ENCODE peak calls at places on chromosomes 2 and 18, in ten cellular contexts. E is stimulated activated CD4-positive, alpha-beta T cell treated with anti-CD3 and anti-CD28 coated beads, Interleukin-1b, Interleukin-23, amount 100 ng/mL, for 24 hours; M is stimulated activated CD8-positive, alpha-beta memory T cell treated with anti-CD3 and anti-CD28 coated beads, Interleukin-7, amount 100 ng/mL, for 48 hours; O is epithelial cell of proximal tubule; Q is ELR; W is lower lobe of right lung; J is astrocyte; I is fibroblast of villous mesenchyme; L is T-helper 2 cell; P is hippocampal formation. N is an unnamed sample.

GRCh38 chr2:121884515-121884915 is 129.1 kb downstream of the TSN start:
- DNase-seq in Q (peak), E (no peak), P (no peak), J (no peak), W (no peak), O (no peak), M (no peak), I (no peak), L (no peak), N (no peak)

GRCh38 chr2:53475320-53475719 is 292.3 kb upstream of the CHAC2 start:
- DNase-seq in L (no peak), P (no peak), J (peak), M (no peak), E (no peak), W (no peak), O (peak), Q (peak), I (peak), N (no peak)

GRCh38 chr18:62881509-62882016 is 166.2 kb downstream of the PHLPP1 start:
- DNase-seq in E (no peak), P (no peak), O (peak), Q (peak), J (peak), W (no peak), I (peak), L (no peak), M (no peak), N (no peak)

GRCh38 chr2:120541553-120541932 is 194.1 kb upstream of the GLI2 start:
- DNase-seq in I (no peak), O (no peak), P (no peak), J (no peak), M (no peak), W (no peak), L (no peak), E (no peak), Q (peak), N (no peak)

GRCh38 chr2:216560695-216561370 is 62.2 kb downstream of the RPL37A start:
- DNase-seq in J (peak), M (no peak), O (no peak), I (peak), P (no peak), E (no peak), L (no peak), Q (no peak), W (no peak), N (no peak)

GRCh38 chr2:94874277-94874997 is 3.2 kb downstream of the TEKT4 start:
- DNase-seq in L (peak), O (no peak), M (peak), P (no peak), W (peak), I (no peak), Q (peak), E (peak), J (no peak), N (peak)

GRCh38 chr2:38274286-38275276 is 102.5 kb downstream of the ATL2 start:
- DNase-seq in J (peak), O (peak), M (no peak), L (no peak), Q (peak), P (peak), I (peak), E (no peak), W (no peak), N (no peak)

GRCh38 chr2:173185437-173185836 is 109.8 kb downstream of the MAP3K20 start:
- DNase-seq in J (no peak), L (no peak), M (no peak), O (no peak), W (no peak), E (no peak), I (no peak), Q (no peak), P (no peak), N (no peak)

GRCh38 chr2:158205215-158205614 is 103.5 kb downstream of the UPP2 start:
- DNase-seq in E (no peak), Q (no peak), J (no peak), M (no peak), W (no peak), L (no peak), O (no peak), P (no peak), I (no peak), N (no peak)

GRCh38 chr2:97936199-97936598 is 59.5 kb downstream of the TMEM131 start:
- DNase-seq in W (no peak), Q (no peak), O (no peak), P (no peak), J (no peak), L (no peak), E (no peak), M (no peak), I (no peak), N (no peak)

GRCh38 chr2:9247177-9247576 is 40.6 kb downstream of the ASAP2 start:
- DNase-seq in M (no peak), J (no peak), O (no peak), Q (no peak), I (no peak), L (no peak), W (no peak), P (no peak), E (no peak), N (no peak)

GRCh38 chr2:161046876-161047275 is 113.4 kb upstream of the TANK start:
- DNase-seq in L (no peak), E (no peak), O (no peak), P (no peak), I (no peak), M (no peak), W (no peak), J (no peak), Q (no peak), N (no peak)

GRCh38 chr2:65880451-65880850 is 448.1 kb upstream of the SPRED2 start:
- DNase-seq in W (no peak), L (no peak), E (no peak), P (no peak), J (no peak), I (no peak), O (no peak), M (no peak), Q (peak), N (no peak)

GRCh38 chr2:168678153-168678853 is 124.1 kb upstream of the NOSTRIN start:
- DNase-seq in O (no peak), W (no peak), Q (no peak), M (no peak), L (no peak), P (no peak), I (no peak), J (no peak), E (no peak), N (no peak)

GRCh38 chr2:67215214-67215613 is 181.9 kb upstream of the ETAA1 start:
- DNase-seq in E (no peak), P (no peak), L (no peak), M (no peak), I (peak), W (peak), O (peak), J (peak), Q (peak), N (no peak)

GRCh38 chr18:59022167-59022945 is 117.3 kb upstream of the SEC11C start:
- DNase-seq in L (no peak), Q (no peak), M (no peak), E (no peak), W (no peak), I (no peak), J (peak), P (no peak), O (peak), N (no peak)

GRCh38 chr2:105761931-105762515 is 17.3 kb downstream of the NCK2 start:
- DNase-seq in M (no peak), E (no peak), O (no peak), Q (no peak), J (peak), I (peak), W (no peak), L (no peak), P (no peak), N (no peak)

GRCh38 chr2:3635171-3636008 is 22.6 kb upstream of the ALLC start:
- DNase-seq in O (no peak), M (no peak), Q (peak), J (no peak), W (no peak), E (no peak), L (no peak), P (no peak), I (peak), N (no peak)

GRCh38 chr2:106085441-106085911 is 108.6 kb downstream of the UXS1 start:
- DNase-seq in M (no peak), Q (peak), P (no peak), L (peak), J (no peak), W (no peak), O (no peak), I (peak), E (no peak), N (no peak)

GRCh38 chr2:39728941-39729351 is 50.1 kb downstream of the THUMPD2 start:
- DNase-seq in P (peak), M (no peak), O (no peak), L (peak), J (peak), I (peak), E (peak), W (peak), Q (peak), N (no peak)

GRCh38 chr18:52277785-52278184 is 62.2 kb upstream of the DCC start:
- DNase-seq in L (no peak), Q (no peak), P (no peak), E (no peak), W (no peak), J (no peak), O (no peak), I (no peak), M (no peak), N (no peak)

N was measured in T-helper 17 cell.